ENCODE peak calls at places on chromosomes 2 and 18, in ten cellular contexts. Y is colonic mucosa, K is SK-N-SH, B is neuronal stem cell, E is fibroblast of lung, U is PC-3, P is H9, F is astrocyte, N is NT2/D1, X is IMR-90. R is an unnamed sample. For H3K4me1, the result is how much of the 10 kb centered on the place peaks cover.

GRCh38 chr18:34223164-34223892 is 1.4 kb downstream of the NOL4 start:
- DNase-seq in K (peak), P (peak), B (no peak), F (peak), X (no peak), Y (peak), E (no peak), U (no peak), N (no peak), R (peak)

GRCh38 chr2:73818296-73818695 is 10.5 kb upstream of the STAMBP start:
- DNase-seq in B (no peak), Y (no peak), K (no peak), E (no peak), X (no peak), F (no peak), N (no peak), U (no peak), P (no peak), R (no peak)

GRCh38 chr2:5696741-5697521 is 4.7 kb downstream of the SOX11 start:
- DNase-seq in E (peak), U (no peak), K (peak), B (no peak), X (peak), Y (no peak), P (peak), N (peak), F (peak), R (no peak)

GRCh38 chr2:212245868-212246267 is 292.7 kb downstream of the ERBB4 start:
- DNase-seq in P (no peak), B (no peak), F (no peak), E (no peak), N (peak), K (no peak), X (no peak), U (no peak), Y (no peak), R (no peak)

GRCh38 chr2:16561251-16561650 is 104.4 kb downstream of the CYRIA start:
- DNase-seq in F (no peak), Y (no peak), X (no peak), N (no peak), K (no peak), P (no peak), U (no peak), B (no peak), E (no peak), R (no peak)

GRCh38 chr2:67645280-67646255 is 248.4 kb downstream of the ETAA1 start:
- DNase-seq in U (no peak), N (no peak), P (no peak), Y (no peak), F (peak), X (peak), E (no peak), B (no peak), K (no peak), R (no peak)

GRCh38 chr2:158094487-158095092 is 7.1 kb upstream of the UPP2 start:
- DNase-seq in E (no peak), U (no peak), F (no peak), N (no peak), P (no peak), B (no peak), Y (peak), X (no peak), K (no peak), R (no peak)

GRCh38 chr18:10304853-10305252 is 149.6 kb upstream of the APCDD1 start:
- DNase-seq in F (peak), Y (peak), P (no peak), U (peak), X (peak), B (no peak), E (peak), K (no peak), N (no peak), R (no peak)

GRCh38 chr2:126901459-126901858 is 2.8 kb downstream of the TEX51 start:
- DNase-seq in E (no peak), K (no peak), U (no peak), B (no peak), Y (no peak), N (no peak), F (no peak), P (peak), X (no peak), R (peak)

GRCh38 chr2:53913721-53914120 is 54.0 kb upstream of the GPR75 start:
- DNase-seq in E (peak), Y (no peak), N (no peak), B (no peak), U (no peak), K (no peak), X (peak), P (no peak), F (peak), R (no peak)

GRCh38 chr2:25492726-25493125 is 151.0 kb upstream of the DNMT3A start:
- DNase-seq in F (no peak), Y (no peak), U (no peak), P (no peak), X (no peak), B (no peak), N (no peak), E (no peak), K (no peak), R (no peak)

GRCh38 chr18:74482697-74483096 is 13.5 kb upstream of the CNDP2 start:
- DNase-seq in B (no peak), F (no peak), X (no peak), N (no peak), K (no peak), E (no peak), P (no peak), U (no peak), Y (no peak), R (no peak)

GRCh38 chr2:217313386-217313785 is 453.5 kb upstream of the TNP1 start:
- DNase-seq in E (no peak), B (no peak), K (no peak), U (no peak), Y (no peak), F (no peak), N (no peak), P (no peak), X (no peak), R (no peak)

GRCh38 chr2:220871909-220872308 is 700.2 kb downstream of the EPHA4 start:
- DNase-seq in B (no peak), X (no peak), Y (no peak), U (peak), E (no peak), N (no peak), P (no peak), F (no peak), K (no peak), R (no peak)
- H3K4me1 ChIP-seq in B (under half), X (under half), Y (under half), U (under half), E (under half), N (under half), P (under half), F (under half), K (under half), R (under half)

DNA sequence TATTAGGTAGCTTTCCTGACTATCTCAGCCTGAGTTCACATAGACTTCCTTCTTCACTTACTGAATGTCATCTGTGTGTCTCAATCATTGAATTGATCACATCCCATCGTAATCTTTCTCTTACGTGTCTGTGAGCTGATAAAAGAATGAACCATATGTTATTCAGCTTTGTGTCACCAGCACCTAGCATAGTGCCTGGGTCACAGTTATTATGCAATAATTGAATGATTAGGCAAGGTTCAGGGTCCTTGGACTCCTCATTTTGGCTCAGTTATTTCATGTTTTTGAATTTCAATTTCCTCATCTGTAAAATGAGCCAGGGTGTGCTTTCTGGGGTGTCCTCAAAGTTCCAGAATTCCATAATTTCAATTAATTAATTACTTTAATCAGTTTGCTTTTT is 107.2 kb downstream of the ZEB2 start:
- DNase-seq in P (no peak), B (no peak), X (no peak), E (peak), F (no peak), K (no peak), Y (no peak), N (no peak), U (peak), R (no peak)
- H3K9ac ChIP-seq in P (no peak), B (no peak), X (no peak), E (no peak), F (no peak), K (no peak), Y (no peak), N (no peak), U (no peak), R (no peak)

GRCh38 chr18:2982452-2983172 is 30.3 kb downstream of the LPIN2 start:
- DNase-seq in X (no peak), F (no peak), K (no peak), P (no peak), E (no peak), Y (peak), N (no peak), B (no peak), U (no peak), R (no peak)

GRCh38 chr18:2980607-2980923 is 32.4 kb downstream of the LPIN2 start:
- DNase-seq in X (no peak), P (no peak), K (no peak), N (no peak), E (no peak), B (no peak), Y (no peak), F (no peak), U (no peak), R (no peak)

GRCh38 chr18:2983296-2983695 is 29.6 kb downstream of the LPIN2 start:
- DNase-seq in Y (no peak), N (no peak), F (no peak), E (no peak), K (no peak), P (no peak), X (no peak), U (no peak), B (no peak), R (no peak)

GRCh38 chr18:2979871-2980606 is 32.9 kb downstream of the LPIN2 start:
- DNase-seq in N (no peak), U (no peak), K (no peak), Y (no peak), P (no peak), X (no peak), E (no peak), B (no peak), F (no peak), R (peak)

GRCh38 chr18:2981212-2981728 is 31.7 kb downstream of the LPIN2 start:
- DNase-seq in P (no peak), U (peak), X (peak), F (peak), K (no peak), N (no peak), E (peak), Y (no peak), B (no peak), R (no peak)
- H3K4me1 ChIP-seq in P (under half), U (under half), X (under half), F (under half), K (half or more), N (under half), E (under half), Y (under half), B (under half), R (under half)

GRCh38 chr2:100779908-100780202 is 40.1 kb upstream of the NPAS2 start:
- DNase-seq in F (no peak), Y (no peak), P (no peak), B (no peak), X (no peak), E (no peak), K (no peak), U (no peak), N (no peak), R (no peak)
- H3K9ac ChIP-seq in F (no peak), Y (no peak), P (no peak), B (no peak), X (no peak), E (no peak), K (no peak), U (peak), N (no peak), R (no peak)

GRCh38 chr2:109689973-109690372 is 75.8 kb downstream of the SOWAHC start:
- DNase-seq in F (no peak), Y (no peak), P (no peak), N (no peak), E (no peak), X (no peak), U (no peak), B (no peak), K (no peak), R (no peak)
- H3K4me1 ChIP-seq in F (under half), Y (under half), P (under half), N (under half), E (under half), X (under half), U (under half), B (under half), K (under half), R (under half)

DNA sequence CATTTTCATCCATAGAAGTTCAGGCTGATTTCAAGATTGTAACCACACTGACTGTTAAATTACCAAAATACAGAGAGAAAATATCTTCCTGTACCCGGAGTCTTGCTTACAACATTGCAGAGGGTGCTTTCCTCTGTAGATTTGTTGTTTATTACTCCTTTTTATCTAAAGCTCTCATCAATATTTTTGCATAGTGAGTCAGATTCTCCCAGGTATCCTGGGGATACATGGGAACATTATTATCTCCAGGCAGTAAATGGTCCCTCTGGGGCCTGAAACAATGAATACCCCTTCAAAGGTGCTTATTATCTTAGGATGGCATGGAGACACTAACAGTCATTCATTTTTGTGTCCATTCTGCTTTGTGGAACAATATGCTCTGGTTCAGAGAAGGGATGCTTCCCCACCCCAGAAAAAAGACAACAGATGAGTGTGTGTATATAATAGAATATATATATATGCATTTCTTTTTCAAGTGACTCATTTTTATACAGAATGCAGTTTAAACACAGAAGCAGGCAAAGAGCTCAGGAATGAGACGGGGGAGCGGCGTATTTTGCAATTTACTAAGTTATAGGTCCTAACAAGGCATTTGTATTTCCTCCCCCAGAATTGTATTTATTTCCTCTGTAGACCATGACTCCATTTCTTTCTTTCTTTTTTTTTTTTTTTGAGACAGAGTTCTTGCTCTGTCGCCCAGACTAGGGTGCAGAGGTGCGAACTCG is 424.7 kb upstream of the ZEB2 start:
- DNase-seq in E (no peak), Y (no peak), P (no peak), B (no peak), N (no peak), U (peak), K (no peak), F (no peak), X (peak), R (no peak)
- H3K9ac ChIP-seq in E (no peak), Y (no peak), P (no peak), B (no peak), N (no peak), U (peak), K (peak), F (peak), X (no peak), R (no peak)

GRCh38 chr2:43080626-43081025 is 145.8 kb downstream of the ZFP36L2 start:
- DNase-seq in F (no peak), P (no peak), E (no peak), U (no peak), N (no peak), X (no peak), B (no peak), Y (no peak), K (no peak), R (peak)

GRCh38 chr2:43082878-43083261 is 143.5 kb downstream of the ZFP36L2 start:
- DNase-seq in F (no peak), B (no peak), Y (no peak), E (no peak), X (no peak), U (no peak), P (no peak), K (no peak), N (no peak), R (peak)

GRCh38 chr2:43082111-43082877 is 144.1 kb downstream of the ZFP36L2 start:
- DNase-seq in X (peak), K (peak), N (no peak), U (peak), E (peak), F (peak), B (no peak), Y (no peak), P (no peak), R (no peak)

GRCh38 chr2:43083278-43083677 is 143.1 kb downstream of the ZFP36L2 start:
- DNase-seq in K (no peak), X (no peak), N (no peak), F (no peak), P (no peak), Y (no peak), U (no peak), B (no peak), E (peak), R (peak)

DNA sequence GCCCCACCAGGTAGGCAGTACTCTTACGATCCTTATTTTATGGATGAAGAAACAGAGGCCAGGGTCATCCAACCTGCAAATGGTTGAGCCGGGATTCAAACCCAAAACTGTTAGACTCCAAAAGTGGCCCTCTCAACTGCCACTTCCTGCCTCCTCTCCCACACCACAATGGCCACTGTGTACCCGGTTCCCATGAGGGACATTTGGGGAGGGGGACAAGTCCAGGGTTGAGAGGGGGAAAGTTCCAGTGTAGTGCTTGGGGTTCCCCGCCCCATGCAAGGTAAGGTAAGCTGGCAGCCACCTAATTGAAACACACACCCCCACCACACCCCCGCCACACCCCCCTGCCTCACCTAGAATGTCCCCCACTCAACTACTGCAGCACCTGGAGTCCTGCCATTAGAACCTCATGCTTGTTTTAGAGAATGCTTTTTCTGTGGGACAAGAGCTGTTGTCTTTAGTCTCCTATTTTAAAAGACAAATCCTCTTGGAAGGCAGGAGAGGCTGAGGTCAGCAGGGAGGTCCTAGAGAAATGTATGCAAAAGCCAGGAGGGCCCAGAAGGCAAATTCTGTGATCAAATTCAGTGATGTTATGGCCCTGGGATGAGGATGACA is 145.2 kb downstream of the ZFP36L2 start:
- DNase-seq in U (no peak), X (no peak), N (no peak), B (no peak), K (no peak), F (no peak), P (no peak), E (no peak), Y (no peak), R (no peak)
- H3K4me1 ChIP-seq in U (under half), X (half or more), N (under half), B (under half), K (half or more), F (half or more), P (under half), E (under half), Y (under half), R (under half)

GRCh38 chr18:63253018-63253417 is 66.6 kb downstream of the BCL2 start:
- DNase-seq in P (no peak), E (no peak), N (no peak), U (no peak), Y (no peak), B (no peak), X (no peak), F (no peak), K (no peak), R (no peak)
- H3K9ac ChIP-seq in P (no peak), E (no peak), N (no peak), U (no peak), Y (peak), B (no peak), X (no peak), F (no peak), K (no peak), R (no peak)

R was measured in kidney.